ENCODE peak calls at places on chromosomes 6 and 20, in four cellular contexts. One of them, this sample, is unnamed.

GRCh38 chr6:133240511-133241087 is 558 bp upstream of the EYA4 start:
- DNase-seq in K562: no peak
- DNase-seq in A549: peak; percentile 46
- DNase-seq in HepG2: no peak
- DNase-seq in this sample: peak; percentile 75

GRCh38 chr20:13336308-13337089 is 115.4 kb downstream of the ISM1 start:
- DNase-seq in K562: no peak
- DNase-seq in A549: peak; percentile 84
- DNase-seq in HepG2: peak; percentile 87
- DNase-seq in this sample: peak; percentile 13

GRCh38 chr20:64216036-64216435 is 39.5 kb upstream of the PCMTD2 start:
- DNase-seq in K562: no peak
- DNase-seq in A549: no peak
- DNase-seq in HepG2: no peak
- DNase-seq in this sample: no peak

GRCh38 chr20:1479831-1480595 is 11.2 kb downstream of the SIRPB2 start:
- DNase-seq in K562: no peak
- DNase-seq in A549: no peak
- DNase-seq in HepG2: no peak
- DNase-seq in this sample: no peak

GRCh38 chr20:49273696-49274277 is 4.1 kb downstream of the ZNFX1 start:
- DNase-seq in K562: no peak
- DNase-seq in A549: no peak
- DNase-seq in HepG2: no peak
- DNase-seq in this sample: no peak

GRCh38 chr20:23749746-23750145 is 989 bp downstream of the CST1 start:
- DNase-seq in K562: no peak
- DNase-seq in A549: no peak
- DNase-seq in HepG2: no peak
- DNase-seq in this sample: no peak

GRCh38 chr6:75431379-75431778 is 62.2 kb downstream of the FILIP1 start:
- DNase-seq in K562: no peak
- DNase-seq in A549: no peak
- DNase-seq in HepG2: no peak
- DNase-seq in this sample: peak; percentile 40

GRCh38 chr6:147837540-147837939 is 329.1 kb downstream of the SAMD5 start:
- DNase-seq in K562: no peak
- DNase-seq in A549: no peak
- DNase-seq in HepG2: no peak
- DNase-seq in this sample: no peak

DNA sequence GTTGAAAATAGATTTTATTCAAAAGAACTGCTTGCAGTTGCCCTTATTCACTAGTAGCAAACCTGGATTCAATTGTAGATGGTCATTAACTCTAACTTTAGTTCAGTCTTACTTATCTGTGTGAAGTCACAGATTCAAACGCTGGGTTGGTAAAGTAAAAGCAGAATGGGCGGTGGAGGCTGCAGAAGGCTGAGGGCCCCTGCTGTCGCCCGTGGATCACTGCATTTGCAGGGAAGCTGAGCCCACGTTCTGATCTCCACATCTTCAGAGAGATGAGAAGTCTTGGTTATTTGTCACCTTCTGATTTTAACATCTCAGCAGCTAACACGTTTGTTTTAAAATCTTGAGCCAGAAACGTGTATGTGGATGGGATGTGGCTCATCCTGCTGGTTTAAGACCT is 75.1 kb downstream of the SNX9 start:
- DNase-seq in K562: no peak
- DNase-seq in A549: no peak
- DNase-seq in HepG2: no peak
- DNase-seq in this sample: no peak
- TF ChIP-seq MAZ in K562: no peak
- TF ChIP-seq MAZ in A549: no peak
- TF ChIP-seq MAZ in HepG2: no peak
- TF ChIP-seq MAZ in this sample: no peak

DNA sequence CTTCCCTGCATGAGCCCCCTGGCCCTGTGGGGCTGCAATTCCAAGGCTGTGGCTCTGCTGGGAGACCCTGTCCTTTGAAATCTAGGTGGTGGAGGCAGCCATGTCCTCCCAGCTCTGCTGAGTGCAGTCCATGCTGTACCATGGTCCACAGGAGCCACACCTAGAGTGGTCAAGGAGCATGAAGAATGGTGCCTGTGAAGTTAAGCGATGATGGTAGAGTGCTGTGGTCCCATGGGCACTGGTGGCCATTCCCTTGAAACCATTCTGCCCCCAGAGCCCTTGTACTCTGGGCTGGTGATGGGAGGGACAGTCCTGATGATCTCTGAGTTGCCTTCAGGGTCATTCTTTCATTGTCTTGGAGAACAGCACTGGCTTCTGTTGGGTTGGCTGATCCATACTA is 55.3 kb downstream of the EFCAB8 start:
- DNase-seq in K562: no peak
- DNase-seq in A549: no peak
- DNase-seq in HepG2: no peak
- DNase-seq in this sample: no peak
- TF ChIP-seq MAZ in K562: no peak
- TF ChIP-seq MAZ in A549: no peak
- TF ChIP-seq MAZ in HepG2: no peak
- TF ChIP-seq MAZ in this sample: no peak

DNA sequence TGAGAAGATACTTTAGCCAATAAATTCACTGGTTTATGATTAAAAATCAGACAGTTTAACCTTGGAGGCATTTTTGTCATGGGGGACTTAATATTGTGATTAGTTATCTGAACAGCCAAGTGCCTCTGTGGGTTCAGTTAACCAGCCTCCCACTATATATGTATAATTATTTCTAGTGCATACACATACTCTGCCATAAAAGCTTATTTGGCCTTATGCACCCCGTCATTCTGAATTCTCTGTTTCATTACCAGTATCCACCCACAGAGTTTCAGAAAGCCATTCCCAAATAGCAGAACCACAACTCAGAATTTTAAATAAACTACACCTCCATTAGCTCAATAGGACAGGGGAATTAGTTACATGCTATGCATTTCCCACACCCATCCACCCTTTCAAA is 279.7 kb downstream of the ZFAND3 start:
- DNase-seq in K562: no peak
- DNase-seq in A549: no peak
- DNase-seq in HepG2: no peak
- DNase-seq in this sample: no peak
- TF ChIP-seq MAZ in K562: no peak
- TF ChIP-seq MAZ in A549: no peak
- TF ChIP-seq MAZ in HepG2: no peak
- TF ChIP-seq MAZ in this sample: no peak

GRCh38 chr20:10432079-10432478 is 1.9 kb downstream of the MKKS start:
- DNase-seq in K562: no peak
- DNase-seq in A549: no peak
- DNase-seq in HepG2: no peak
- DNase-seq in this sample: no peak
- TF ChIP-seq MAZ in K562: no peak
- TF ChIP-seq MAZ in A549: no peak
- TF ChIP-seq MAZ in HepG2: no peak
- TF ChIP-seq MAZ in this sample: no peak

This sample was measured in IMR-90.